ENCODE peak calls at places on chromosomes 2 and 18, in seven cellular contexts. G is H9, Y is IMR-90, E is neuronal stem cell, U is mesenchymal stem cell, R is H1, Z is trophoblast cell. C is an unnamed sample.

GRCh38 chr2:182366625-182367024 is 60.2 kb downstream of the PDE1A start:
- DNase-seq in G (no peak), Y (peak; percentile 75), E (no peak), U (peak; percentile 100), R (no peak), Z (no peak), C (no peak)

GRCh38 chr18:39622431-39622830 is 2056.8 kb upstream of the CELF4 start:
- DNase-seq in G (no peak), Y (no peak), E (no peak), U (no peak), R (no peak), Z (no peak), C (no peak)

GRCh38 chr18:35466815-35467623 is 30.7 kb downstream of the INO80C start:
- DNase-seq in G (no peak), Y (no peak), E (no peak), U (no peak), R (no peak), Z (no peak), C (no peak)

GRCh38 chr2:71190959-71191943 is 35.7 kb downstream of the PAIP2B start:
- DNase-seq in G (no peak), Y (peak; percentile 9), E (no peak), U (peak; percentile 11), R (no peak), Z (no peak), C (peak; percentile 32)

GRCh38 chr2:107730898-107731297 is 95.8 kb upstream of the RGPD4 start:
- DNase-seq in G (no peak), Y (no peak), E (no peak), U (no peak), R (no peak), Z (no peak), C (no peak)

GRCh38 chr2:126953483-126953882 is 54.8 kb downstream of the TEX51 start:
- DNase-seq in G (no peak), Y (no peak), E (no peak), U (no peak), R (no peak), Z (no peak), C (no peak)

GRCh38 chr2:234308073-234308813 is 188.6 kb downstream of the ARL4C start:
- DNase-seq in G (no peak), Y (peak; percentile 39), E (no peak), U (no peak), R (no peak), Z (no peak), C (no peak)

GRCh38 chr2:143691136-143691535 is 561.9 kb downstream of the ARHGAP15 start:
- DNase-seq in G (no peak), Y (no peak), E (no peak), U (no peak), R (no peak), Z (no peak), C (no peak)

GRCh38 chr2:203870481-203870880 is 2.9 kb downstream of the CTLA4 start:
- DNase-seq in G (no peak), Y (no peak), E (no peak), U (no peak), R (no peak), Z (no peak), C (no peak)

GRCh38 chr2:45649457-45649854 is 2.0 kb upstream of the PRKCE start:
- DNase-seq in G (no peak), Y (peak; percentile 13), E (no peak), U (peak; percentile 32), R (no peak), Z (no peak), C (peak; percentile 17)

GRCh38 chr2:64003239-64003638 is 16.0 kb downstream of the VPS54 start:
- DNase-seq in G (no peak), Y (no peak), E (no peak), U (no peak), R (no peak), Z (no peak), C (no peak)

GRCh38 chr2:195037072-195037471 is 620.0 kb upstream of the SLC39A10 start:
- DNase-seq in G (no peak), Y (no peak), E (no peak), U (no peak), R (no peak), Z (no peak), C (no peak)

GRCh38 chr2:134679740-134680139 is 39.1 kb downstream of the TMEM163 start:
- DNase-seq in G (no peak), Y (no peak), E (no peak), U (no peak), R (no peak), Z (peak; percentile 56), C (no peak)
- H3K27me3 ChIP-seq in G (no peaks in the 10 kb centered on the region), Y (peaks cover 10% of the 10 kb centered on the region), E (no peaks in the 10 kb centered on the region), U (no peaks in the 10 kb centered on the region), R (no peaks in the 10 kb centered on the region), Z (no peaks in the 10 kb centered on the region), C (no peaks in the 10 kb centered on the region)

GRCh38 chr18:32310119-32310518 is 120.3 kb downstream of the MEP1B start:
- DNase-seq in G (no peak), Y (peak; percentile 89), E (no peak), U (peak; percentile 88), R (no peak), Z (no peak), C (peak; percentile 52)
- H3K23ac ChIP-seq in G (no peak overlapping the region), Y (no peak overlapping the region), E (no peak overlapping the region), U (no peak overlapping the region), R (no peak overlapping the region), Z (no peak overlapping the region), C (no peak overlapping the region)

GRCh38 chr2:148052687-148053086 is 31.8 kb downstream of the MBD5 start:
- DNase-seq in G (no peak), Y (no peak), E (no peak), U (no peak), R (no peak), Z (no peak), C (no peak)
- H3K27me3 ChIP-seq in G (no peaks in the 10 kb centered on the region), Y (no peaks in the 10 kb centered on the region), E (no peaks in the 10 kb centered on the region), U (no peaks in the 10 kb centered on the region), R (no peaks in the 10 kb centered on the region), Z (no peaks in the 10 kb centered on the region), C (no peaks in the 10 kb centered on the region)

DNA sequence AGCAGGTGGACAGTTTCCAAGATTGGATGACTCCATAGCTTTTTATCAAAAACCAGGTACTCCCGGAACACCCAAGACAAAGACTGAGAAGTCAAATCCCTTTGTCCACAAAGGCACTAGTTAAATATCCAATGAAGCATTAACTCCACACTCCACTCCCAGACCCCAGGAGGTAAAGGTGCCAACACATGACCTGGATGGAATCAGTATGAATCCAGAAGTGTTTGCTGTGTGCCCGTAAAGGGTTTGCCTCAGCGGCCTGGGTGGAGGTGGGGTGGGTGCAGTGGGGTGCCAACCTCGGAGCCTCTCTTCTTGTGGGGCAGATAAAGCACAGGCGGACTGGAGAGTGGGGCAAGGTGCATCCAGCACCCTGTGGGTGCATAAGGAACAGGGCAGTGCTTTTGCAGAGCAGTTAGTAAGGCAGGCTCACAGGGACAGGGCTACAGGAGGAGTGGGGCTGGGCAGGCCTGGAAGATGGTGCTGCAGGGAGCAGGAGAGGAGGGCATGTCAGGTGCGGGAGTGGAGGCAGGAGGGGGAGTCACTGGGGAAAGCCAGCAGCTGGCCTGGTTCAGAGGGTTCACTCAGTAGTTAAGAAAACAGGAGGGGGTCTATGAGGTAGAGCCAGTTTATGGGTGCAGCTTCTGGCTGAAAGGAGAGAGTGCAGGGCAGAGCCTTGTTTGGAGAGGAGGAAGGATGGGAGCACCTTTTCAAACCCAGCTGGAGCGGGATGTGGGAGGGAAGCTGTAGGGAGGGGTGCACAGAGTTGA is 208.4 kb upstream of the SMAD2 start:
- DNase-seq in G (no peak), Y (no peak), E (no peak), U (no peak), R (no peak), Z (no peak), C (no peak)
- H3K23ac ChIP-seq in G (no peak overlapping the region), Y (no peak overlapping the region), E (peak overlapping the region; percentile 62), U (no peak overlapping the region), R (no peak overlapping the region), Z (no peak overlapping the region), C (no peak overlapping the region)